ENCODE peak calls at places on chromosomes 1 and 21, in five cellular contexts. One of them, this sample, is unnamed. For H3K27me3, the result is how much of the 10 kb centered on the place peaks cover.

GRCh38 chr21:36499578-36500471 is 19.9 kb upstream of the CLDN14 start:
- DNase-seq in neuronal stem cell: no peak
- DNase-seq in BJ: peak
- DNase-seq in tibial nerve: no peak
- DNase-seq in colonic mucosa: peak
- DNase-seq in this sample: no peak

GRCh38 chr1:153534933-153535663 is 693 bp downstream of the S100A6 start:
- DNase-seq in tibial nerve: peak
- DNase-seq in colonic mucosa: peak
- DNase-seq in BJ: no peak
- DNase-seq in neuronal stem cell: no peak
- DNase-seq in this sample: no peak

GRCh38 chr1:29646161-29646775 is 409.9 kb downstream of the PTPRU start:
- DNase-seq in neuronal stem cell: no peak
- DNase-seq in tibial nerve: no peak
- DNase-seq in BJ: no peak
- DNase-seq in colonic mucosa: peak
- DNase-seq in this sample: no peak

GRCh38 chr1:70465911-70466310 is 54.8 kb downstream of the CTH start:
- DNase-seq in BJ: no peak
- DNase-seq in neuronal stem cell: no peak
- DNase-seq in tibial nerve: no peak
- DNase-seq in colonic mucosa: no peak
- DNase-seq in this sample: no peak

GRCh38 chr1:159015440-159015909 is 5.8 kb downstream of the IFI16 start:
- DNase-seq in BJ: peak
- DNase-seq in tibial nerve: no peak
- DNase-seq in neuronal stem cell: no peak
- DNase-seq in colonic mucosa: peak
- DNase-seq in this sample: peak

GRCh38 chr1:62782197-62782886 is 1.6 kb upstream of the ATG4C start:
- DNase-seq in neuronal stem cell: no peak
- DNase-seq in colonic mucosa: no peak
- DNase-seq in BJ: peak
- DNase-seq in tibial nerve: no peak
- DNase-seq in this sample: no peak

GRCh38 chr21:45139473-45139872 is 65.1 kb downstream of the ADARB1 start:
- DNase-seq in BJ: no peak
- DNase-seq in colonic mucosa: no peak
- DNase-seq in neuronal stem cell: no peak
- DNase-seq in tibial nerve: no peak
- DNase-seq in this sample: no peak

GRCh38 chr1:3038571-3039181 is 17.4 kb downstream of the ACTRT2 start:
- DNase-seq in BJ: no peak
- DNase-seq in tibial nerve: no peak
- DNase-seq in colonic mucosa: no peak
- DNase-seq in neuronal stem cell: no peak
- DNase-seq in this sample: no peak

GRCh38 chr1:157732755-157733154 is 32.2 kb upstream of the FCRL3 start:
- DNase-seq in colonic mucosa: no peak
- DNase-seq in tibial nerve: no peak
- DNase-seq in BJ: no peak
- DNase-seq in neuronal stem cell: no peak
- DNase-seq in this sample: no peak

DNA sequence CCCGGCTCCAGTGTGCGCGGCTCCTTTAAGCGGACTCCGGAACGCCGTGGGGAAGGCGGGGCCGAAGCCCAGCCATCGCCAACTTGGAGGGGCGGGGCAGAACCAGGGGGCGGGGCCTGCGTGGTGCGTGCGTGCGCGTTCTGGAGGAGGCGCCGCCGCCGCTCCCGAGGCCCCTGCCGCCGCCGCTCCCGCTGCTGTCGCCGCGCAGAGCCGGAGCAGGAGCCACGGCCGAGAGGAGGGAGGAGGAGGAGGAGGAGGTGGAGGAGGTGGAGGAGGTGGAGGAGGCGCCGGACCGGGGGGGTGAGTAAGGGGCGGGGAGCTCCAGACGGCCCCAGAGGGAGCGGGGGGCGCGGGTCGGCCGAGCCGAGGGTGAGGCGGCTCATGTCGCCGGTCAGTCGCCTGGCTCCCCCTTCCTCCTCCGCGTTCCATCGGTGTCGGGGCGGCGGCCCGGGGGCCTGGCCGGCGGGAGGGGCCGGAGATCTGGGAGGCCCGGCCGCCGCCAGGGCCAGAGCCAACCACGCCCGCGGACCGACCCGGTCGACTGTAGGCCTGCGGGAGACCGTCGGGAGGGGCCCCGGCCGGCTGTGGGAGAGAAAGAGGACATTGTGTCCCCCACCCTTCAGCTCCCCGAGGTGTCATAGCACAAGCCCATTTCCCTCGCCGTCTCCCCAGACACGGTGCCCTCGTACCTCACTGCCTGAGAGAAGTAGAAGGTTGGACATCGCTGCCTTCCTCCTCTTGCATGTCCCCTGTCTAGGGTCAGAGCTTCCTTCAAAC is at the start of gene RAP1A:
- DNase-seq in tibial nerve: peak
- DNase-seq in colonic mucosa: peak
- DNase-seq in neuronal stem cell: peak
- DNase-seq in BJ: no peak
- DNase-seq in this sample: peak
- H3K27me3 ChIP-seq in tibial nerve: under half
- H3K27me3 ChIP-seq in colonic mucosa: under half
- H3K27me3 ChIP-seq in neuronal stem cell: under half
- H3K27me3 ChIP-seq in BJ: under half
- H3K27me3 ChIP-seq in this sample: under half

GRCh38 chr1:101309334-101310221 is 72.8 kb downstream of the S1PR1 start:
- DNase-seq in neuronal stem cell: peak
- DNase-seq in tibial nerve: no peak
- DNase-seq in colonic mucosa: peak
- DNase-seq in BJ: no peak
- DNase-seq in this sample: no peak
- H3K27me3 ChIP-seq in neuronal stem cell: under half
- H3K27me3 ChIP-seq in tibial nerve: under half
- H3K27me3 ChIP-seq in colonic mucosa: under half
- H3K27me3 ChIP-seq in BJ: under half
- H3K27me3 ChIP-seq in this sample: under half

DNA sequence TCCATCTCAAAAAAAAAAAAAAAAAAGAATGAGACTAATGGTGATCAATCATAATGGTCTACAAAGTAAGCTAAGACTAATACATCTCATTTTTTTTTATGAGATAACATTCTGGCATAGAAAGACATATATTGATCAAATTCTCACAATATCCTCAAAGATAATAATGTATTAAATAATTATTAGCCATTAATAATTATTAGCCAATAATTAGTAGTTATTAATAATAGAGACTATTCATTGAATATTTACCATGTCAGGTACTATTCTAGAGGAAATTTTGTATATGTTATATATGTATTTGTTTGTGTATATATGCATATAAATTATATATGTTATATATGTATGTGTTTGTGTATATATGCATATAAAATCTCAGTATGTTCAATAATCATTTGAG is 137.7 kb upstream of the PTBP2 start:
- DNase-seq in tibial nerve: no peak
- DNase-seq in neuronal stem cell: no peak
- DNase-seq in colonic mucosa: no peak
- DNase-seq in BJ: no peak
- DNase-seq in this sample: no peak
- H3K27me3 ChIP-seq in tibial nerve: under half
- H3K27me3 ChIP-seq in neuronal stem cell: under half
- H3K27me3 ChIP-seq in colonic mucosa: under half
- H3K27me3 ChIP-seq in BJ: under half
- H3K27me3 ChIP-seq in this sample: under half

GRCh38 chr1:11693917-11694316 is 2.4 kb downstream of the DRAXIN start:
- DNase-seq in BJ: no peak
- DNase-seq in tibial nerve: no peak
- DNase-seq in colonic mucosa: no peak
- DNase-seq in neuronal stem cell: no peak
- DNase-seq in this sample: no peak

GRCh38 chr1:11691302-11691914 is at the start of gene DRAXIN:
- DNase-seq in tibial nerve: no peak
- DNase-seq in colonic mucosa: no peak
- DNase-seq in neuronal stem cell: peak
- DNase-seq in BJ: no peak
- DNase-seq in this sample: no peak

GRCh38 chr1:11690669-11691301 is 725 bp upstream of the DRAXIN start:
- DNase-seq in tibial nerve: no peak
- DNase-seq in BJ: no peak
- DNase-seq in neuronal stem cell: no peak
- DNase-seq in colonic mucosa: no peak
- DNase-seq in this sample: no peak

GRCh38 chr1:11692899-11693590 is 1.5 kb downstream of the DRAXIN start:
- DNase-seq in tibial nerve: no peak
- DNase-seq in BJ: peak
- DNase-seq in neuronal stem cell: no peak
- DNase-seq in colonic mucosa: peak
- DNase-seq in this sample: peak

DNA sequence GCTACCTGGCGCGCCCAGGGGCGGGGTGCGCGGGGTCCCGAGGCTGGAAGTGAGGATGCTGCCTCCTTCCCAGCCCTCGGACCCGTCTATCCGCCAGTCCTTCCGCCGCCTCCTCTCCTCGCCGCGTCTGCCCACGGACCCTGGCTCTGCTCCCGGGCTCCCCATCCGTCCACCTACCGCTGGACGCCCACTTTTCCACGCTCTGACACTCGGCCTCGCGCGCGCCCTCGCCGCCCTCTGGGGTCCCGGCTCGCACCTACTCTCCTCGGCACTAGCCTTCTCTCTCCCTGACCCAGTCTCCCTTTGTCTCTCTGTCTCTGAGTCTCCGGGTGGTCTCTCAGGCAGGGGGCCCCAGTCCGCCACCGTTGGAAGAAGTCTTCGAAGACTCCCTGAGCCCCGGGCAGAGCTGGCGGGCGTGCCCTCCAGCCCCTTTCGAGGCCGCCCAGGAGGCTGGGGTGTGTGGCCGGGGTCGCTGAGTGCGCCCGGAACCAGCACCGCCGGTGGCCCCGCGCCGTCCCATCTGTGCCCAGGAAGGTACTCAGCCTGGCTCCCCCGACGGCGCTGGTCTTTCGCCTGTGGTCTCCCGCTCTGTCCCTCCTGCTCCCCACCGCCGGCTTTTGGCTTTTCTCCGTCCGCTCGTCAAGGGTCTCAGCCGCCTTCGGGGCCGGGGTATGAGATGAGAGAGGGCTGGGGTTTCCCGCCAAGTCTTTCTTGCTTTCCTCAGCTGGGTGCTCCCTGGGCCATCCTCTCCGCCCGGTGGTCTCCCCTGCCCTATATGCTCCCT is 610 bp downstream of the DRAXIN start:
- DNase-seq in BJ: no peak
- DNase-seq in neuronal stem cell: no peak
- DNase-seq in colonic mucosa: no peak
- DNase-seq in tibial nerve: no peak
- DNase-seq in this sample: no peak
- H3K27me3 ChIP-seq in BJ: under half
- H3K27me3 ChIP-seq in neuronal stem cell: under half
- H3K27me3 ChIP-seq in colonic mucosa: under half
- H3K27me3 ChIP-seq in tibial nerve: under half
- H3K27me3 ChIP-seq in this sample: half or more

DNA sequence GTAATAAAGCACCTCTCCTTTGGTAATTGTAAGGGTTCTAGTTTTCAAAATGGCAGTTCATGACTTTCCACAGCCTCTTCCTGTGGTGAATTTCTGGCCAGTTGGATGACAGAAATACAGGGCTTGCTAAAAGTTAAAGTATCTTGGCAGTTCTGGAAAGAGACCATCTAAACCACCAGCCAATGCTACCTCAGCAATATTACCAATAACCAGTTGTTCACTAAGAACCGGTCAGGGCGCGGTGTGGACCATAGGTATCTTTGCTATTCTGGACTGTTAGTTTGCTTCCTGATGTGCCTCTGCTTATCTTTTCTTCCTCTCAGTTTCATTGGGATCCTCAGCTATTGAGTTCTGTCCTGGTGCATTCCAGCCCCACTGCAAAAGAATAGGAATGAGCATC is 124.7 kb downstream of the HS2ST1 start:
- DNase-seq in neuronal stem cell: no peak
- DNase-seq in tibial nerve: no peak
- DNase-seq in colonic mucosa: no peak
- DNase-seq in BJ: no peak
- DNase-seq in this sample: no peak
- H3K27me3 ChIP-seq in neuronal stem cell: under half
- H3K27me3 ChIP-seq in tibial nerve: under half
- H3K27me3 ChIP-seq in colonic mucosa: under half
- H3K27me3 ChIP-seq in BJ: under half
- H3K27me3 ChIP-seq in this sample: under half

GRCh38 chr1:220889333-220889732 is 10.1 kb downstream of the HLX start:
- DNase-seq in tibial nerve: no peak
- DNase-seq in neuronal stem cell: no peak
- DNase-seq in BJ: no peak
- DNase-seq in colonic mucosa: no peak
- DNase-seq in this sample: no peak
- H3K27me3 ChIP-seq in tibial nerve: half or more
- H3K27me3 ChIP-seq in neuronal stem cell: half or more
- H3K27me3 ChIP-seq in BJ: under half
- H3K27me3 ChIP-seq in colonic mucosa: half or more
- H3K27me3 ChIP-seq in this sample: half or more

GRCh38 chr1:143667730-143668129 is 304.1 kb downstream of the FAM72C start:
- DNase-seq in colonic mucosa: no peak
- DNase-seq in neuronal stem cell: no peak
- DNase-seq in BJ: no peak
- DNase-seq in tibial nerve: no peak
- DNase-seq in this sample: no peak
- H3K27me3 ChIP-seq in colonic mucosa: under half
- H3K27me3 ChIP-seq in neuronal stem cell: under half
- H3K27me3 ChIP-seq in BJ: under half
- H3K27me3 ChIP-seq in tibial nerve: under half
- H3K27me3 ChIP-seq in this sample: under half

GRCh38 chr1:202685671-202686070 is 24.6 kb downstream of the SYT2 start:
- DNase-seq in neuronal stem cell: no peak
- DNase-seq in BJ: no peak
- DNase-seq in colonic mucosa: no peak
- DNase-seq in tibial nerve: no peak
- DNase-seq in this sample: no peak

GRCh38 chr1:202683029-202683428 is 27.2 kb downstream of the SYT2 start:
- DNase-seq in neuronal stem cell: no peak
- DNase-seq in tibial nerve: no peak
- DNase-seq in BJ: no peak
- DNase-seq in colonic mucosa: no peak
- DNase-seq in this sample: no peak

GRCh38 chr1:202684716-202685115 is 25.5 kb downstream of the SYT2 start:
- DNase-seq in colonic mucosa: no peak
- DNase-seq in BJ: no peak
- DNase-seq in tibial nerve: no peak
- DNase-seq in neuronal stem cell: no peak
- DNase-seq in this sample: no peak

GRCh38 chr1:202680586-202681352 is 29.5 kb downstream of the SYT2 start:
- DNase-seq in BJ: no peak
- DNase-seq in tibial nerve: no peak
- DNase-seq in neuronal stem cell: peak
- DNase-seq in colonic mucosa: no peak
- DNase-seq in this sample: no peak

DNA sequence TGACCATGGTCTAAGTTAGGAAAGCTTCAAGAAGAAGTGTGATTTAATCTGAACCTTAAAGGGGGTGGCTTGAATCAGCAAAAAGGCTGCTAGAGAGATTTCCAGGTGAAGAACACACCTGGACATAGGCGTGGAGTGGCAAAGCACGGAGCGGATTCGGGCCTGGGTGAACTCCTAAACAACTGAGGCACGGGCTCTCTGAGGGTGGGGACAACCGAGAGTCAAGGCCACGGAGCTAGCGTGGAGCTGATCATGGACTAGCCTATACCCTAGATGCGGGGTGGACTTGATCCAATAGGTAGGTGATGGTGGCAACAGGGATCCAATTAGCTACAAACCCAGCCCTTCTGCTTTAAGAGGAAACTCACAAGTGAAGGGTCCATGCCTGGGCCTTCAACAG is 27.8 kb downstream of the SYT2 start:
- DNase-seq in tibial nerve: no peak
- DNase-seq in neuronal stem cell: no peak
- DNase-seq in BJ: no peak
- DNase-seq in colonic mucosa: no peak
- DNase-seq in this sample: no peak
- H3K27me3 ChIP-seq in tibial nerve: half or more
- H3K27me3 ChIP-seq in neuronal stem cell: under half
- H3K27me3 ChIP-seq in BJ: under half
- H3K27me3 ChIP-seq in colonic mucosa: under half
- H3K27me3 ChIP-seq in this sample: under half

This sample was measured in kidney epithelial cell.